ENCODE peak calls at places on chromosomes 1 and 21, in four cellular contexts. Q is endodermal cell, A is brain microvascular endothelial cell, S is pancreas. I is an unnamed sample.

GRCh38 chr1:18340158-18340764 is 140.5 kb upstream of the KLHDC7A start:
- DNase-seq in Q (no peak), A (no peak), S (no peak), I (no peak)

GRCh38 chr1:201488817-201489581 is 17.9 kb downstream of the CSRP1 start:
- DNase-seq in Q (no peak), A (peak), S (peak), I (peak)

GRCh38 chr1:87333692-87334347 is 5.1 kb downstream of the LMO4 start:
- DNase-seq in Q (no peak), A (no peak), S (no peak), I (no peak)

GRCh38 chr1:164320780-164321683 is 238.0 kb upstream of the PBX1 start:
- DNase-seq in Q (peak), A (peak), S (peak), I (peak)

GRCh38 chr1:178938959-178939317 is 68.1 kb upstream of the ANGPTL1 start:
- DNase-seq in Q (no peak), A (no peak), S (no peak), I (peak)

GRCh38 chr1:23718482-23718881 is 24.8 kb upstream of the ELOA start:
- DNase-seq in Q (peak), A (peak), S (no peak), I (peak)

GRCh38 chr1:22723151-22723550 is 12.5 kb downstream of the EPHB2 start:
- DNase-seq in Q (peak), A (no peak), S (peak), I (no peak)

GRCh38 chr1:85584264-85584781 is 3.8 kb downstream of the CCN1 start:
- DNase-seq in Q (peak), A (peak), S (no peak), I (peak)

GRCh38 chr1:181112071-181112929 is 23.8 kb downstream of the IER5 start:
- DNase-seq in Q (peak), A (peak), S (peak), I (peak)

GRCh38 chr1:34378968-34379729 is 202.4 kb downstream of the C1orf94 start:
- DNase-seq in Q (no peak), A (no peak), S (no peak), I (no peak)

GRCh38 chr1:47351305-47351704 is 17.7 kb downstream of the CMPK1 start:
- DNase-seq in Q (no peak), A (no peak), S (no peak), I (peak)

GRCh38 chr21:46158666-46159300 is 3.4 kb upstream of the FTCD start:
- DNase-seq in Q (no peak), A (no peak), S (peak), I (no peak)

GRCh38 chr1:154320882-154321608 is at the start of gene AQP10:
- DNase-seq in Q (no peak), A (peak), S (no peak), I (no peak)

GRCh38 chr1:20729990-20730689 is 2.4 kb downstream of the SH2D5 start:
- DNase-seq in Q (peak), A (no peak), S (no peak), I (no peak)

GRCh38 chr1:198472123-198472522 is 68.4 kb downstream of the ATP6V1G3 start:
- DNase-seq in Q (no peak), A (no peak), S (no peak), I (no peak)

GRCh38 chr1:53319296-53320101 is 8.4 kb downstream of the LRP8 start:
- DNase-seq in Q (no peak), A (no peak), S (peak), I (no peak)

GRCh38 chr1:55827350-55827749 is 612.2 kb upstream of the USP24 start:
- DNase-seq in Q (no peak), A (peak), S (no peak), I (peak)

GRCh38 chr21:41810597-41810932 is 43.7 kb upstream of the RIPK4 start:
- DNase-seq in Q (no peak), A (no peak), S (no peak), I (no peak)

GRCh38 chr1:66350001-66350547 is 183.9 kb upstream of the SGIP1 start:
- DNase-seq in Q (peak), A (no peak), S (no peak), I (peak)

GRCh38 chr1:44568128-44568900 is 106.0 kb downstream of the TMEM53 start:
- DNase-seq in Q (no peak), A (no peak), S (no peak), I (no peak)

GRCh38 chr1:43227138-43227836 is 42.5 kb upstream of the TMEM125 start:
- DNase-seq in Q (peak), A (peak), S (peak), I (peak)

GRCh38 chr21:43716376-43717165 is 2.4 kb upstream of the PDXK start:
- DNase-seq in Q (no peak), A (no peak), S (no peak), I (no peak)

GRCh38 chr1:54709547-54710292 is 5.9 kb upstream of the TTC4 start:
- DNase-seq in Q (no peak), A (no peak), S (no peak), I (no peak)

GRCh38 chr1:118949317-118949716 is 38.8 kb downstream of the TBX15 start:
- DNase-seq in Q (no peak), A (peak), S (no peak), I (peak)

GRCh38 chr1:94642617-94643315 is 101.2 kb upstream of the F3 start:
- DNase-seq in Q (no peak), A (no peak), S (no peak), I (no peak)

GRCh38 chr1:178037510-178038253 is 56.2 kb upstream of the RASAL2 start:
- DNase-seq in Q (peak), A (peak), S (peak), I (peak)

GRCh38 chr1:168386949-168387586 is 106.4 kb downstream of the TBX19 start:
- DNase-seq in Q (peak), A (no peak), S (peak), I (no peak)

GRCh38 chr1:207321045-207321789 is at the start of gene CD55:
- DNase-seq in Q (peak), A (peak), S (peak), I (peak)

GRCh38 chr1:19390901-19391595 is 78.9 kb downstream of the SLC66A1 start:
- DNase-seq in Q (peak), A (peak), S (no peak), I (peak)

GRCh38 chr1:175514309-175515001 is 228.9 kb downstream of the TNR start:
- DNase-seq in Q (no peak), A (no peak), S (no peak), I (peak)

GRCh38 chr21:41519806-41520559 is 12.0 kb upstream of the TMPRSS2 start:
- DNase-seq in Q (no peak), A (no peak), S (no peak), I (no peak)

GRCh38 chr1:102097451-102097850 is 100.7 kb upstream of the OLFM3 start:
- DNase-seq in Q (no peak), A (no peak), S (no peak), I (no peak)

GRCh38 chr1:26391450-26391849 is 18.9 kb upstream of the ZNF683 start:
- DNase-seq in Q (peak), A (peak), S (no peak), I (peak)

GRCh38 chr1:65703853-65704252 is 88.8 kb upstream of the PDE4B start:
- DNase-seq in Q (peak), A (no peak), S (no peak), I (no peak)

GRCh38 chr1:2474933-2475371 is 1.1 kb upstream of the PLCH2 start:
- DNase-seq in Q (no peak), A (no peak), S (no peak), I (peak)

GRCh38 chr1:228811655-228812315 is 76.5 kb downstream of the RHOU start:
- DNase-seq in Q (no peak), A (no peak), S (no peak), I (no peak)

GRCh38 chr1:10399487-10399917 is 638 bp downstream of the PGD start:
- DNase-seq in Q (no peak), A (peak), S (peak), I (peak)

GRCh38 chr1:18830596-18830995 is 28.9 kb downstream of the TAS1R2 start:
- DNase-seq in Q (no peak), A (no peak), S (no peak), I (no peak)

GRCh38 chr1:236281286-236282158 is at the start of gene ERO1B:
- DNase-seq in Q (peak), A (peak), S (peak), I (peak)
- H3K4me3 ChIP-seq in Q (peak), A (peak), S (peak), I (peak)

DNA sequence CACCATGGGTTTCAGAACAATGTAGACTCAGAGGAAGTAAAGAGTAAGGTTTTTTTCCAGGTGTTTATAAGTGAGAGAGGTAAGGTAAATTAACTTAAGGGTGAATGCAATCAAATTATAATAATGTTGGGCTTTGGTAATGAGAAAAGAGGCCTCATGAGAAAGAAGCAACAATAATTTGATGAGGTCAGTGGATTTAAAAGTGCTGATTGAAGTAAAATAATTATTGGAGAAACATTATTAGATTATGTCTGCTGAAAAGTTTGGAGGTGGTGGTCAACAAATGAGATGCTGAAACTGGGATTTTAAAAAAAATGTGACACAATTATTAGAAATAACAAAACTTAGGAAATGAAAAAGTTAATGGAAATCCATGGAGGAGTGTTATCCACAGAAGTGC is 187.4 kb upstream of the BRINP3 start:
- DNase-seq in Q (no peak), A (no peak), S (no peak), I (no peak)
- TF ChIP-seq CTCF in Q (no peak), A (no peak), S (no peak), I (no peak)

GRCh38 chr1:146031476-146031875 is 9.9 kb upstream of the HJV start:
- DNase-seq in Q (no peak), A (no peak), S (no peak), I (no peak)
- H3K4me3 ChIP-seq in Q (no peak), A (no peak), S (no peak), I (no peak)

GRCh38 chr1:189673223-189673622 is 804.4 kb downstream of the BRINP3 start:
- DNase-seq in Q (no peak), A (no peak), S (no peak), I (no peak)
- TF ChIP-seq CTCF in Q (no peak), A (no peak), S (no peak), I (no peak)

I was measured in foreskin fibroblast.